ENCODE peak calls at places on chromosome 16, in ten cellular contexts. V is astrocyte; U is tibial nerve; G is right cardiac atrium; C is tibial artery; W is CD4-positive, alpha-beta memory T cell; E is neuronal stem cell; P is lower lobe of right lung; K is H9; F is neural progenitor cell. D is an unnamed sample.

GRCh38 chr16:86048221-86048620 is 149.3 kb downstream of the IRF8 start:
- DNase-seq in F (no peak), V (no peak), G (no peak), W (no peak), K (no peak), E (no peak), P (no peak), U (no peak), C (no peak), D (no peak)

GRCh38 chr16:9094008-9094846 is 2.8 kb downstream of the HAPSTR1 start:
- DNase-seq in C (no peak), F (no peak), U (no peak), G (no peak), V (no peak), P (no peak), K (no peak), W (no peak), E (no peak), D (no peak)

GRCh38 chr16:4958510-4959111 is 481 bp downstream of the SEC14L5 start:
- DNase-seq in W (no peak), F (no peak), V (no peak), C (no peak), G (no peak), U (no peak), K (no peak), P (no peak), E (no peak), D (no peak)

GRCh38 chr16:12083625-12084024 is 107.1 kb downstream of the SNX29 start:
- DNase-seq in K (no peak), G (no peak), C (no peak), P (no peak), U (no peak), E (no peak), W (no peak), F (no peak), V (no peak), D (no peak)

GRCh38 chr16:2152695-2153506 is 2.7 kb upstream of the TRAF7 start:
- DNase-seq in P (no peak), E (no peak), G (no peak), W (no peak), U (no peak), V (no peak), C (no peak), F (peak; percentile 33), K (no peak), D (no peak)

GRCh38 chr16:17321824-17322223 is 148.9 kb downstream of the XYLT1 start:
- DNase-seq in W (no peak), C (no peak), K (no peak), V (no peak), P (no peak), F (no peak), E (no peak), U (no peak), G (no peak), D (no peak)

GRCh38 chr16:53864819-53865491 is 161.0 kb downstream of the FTO start:
- DNase-seq in P (no peak), E (no peak), C (no peak), V (peak; percentile 64), G (no peak), F (no peak), K (no peak), U (no peak), W (no peak), D (no peak)

GRCh38 chr16:83631006-83631405 is 176.8 kb upstream of the HSBP1 start:
- DNase-seq in F (no peak), K (peak; percentile 12), E (no peak), G (no peak), V (no peak), U (no peak), P (no peak), W (no peak), C (no peak), D (no peak)

DNA sequence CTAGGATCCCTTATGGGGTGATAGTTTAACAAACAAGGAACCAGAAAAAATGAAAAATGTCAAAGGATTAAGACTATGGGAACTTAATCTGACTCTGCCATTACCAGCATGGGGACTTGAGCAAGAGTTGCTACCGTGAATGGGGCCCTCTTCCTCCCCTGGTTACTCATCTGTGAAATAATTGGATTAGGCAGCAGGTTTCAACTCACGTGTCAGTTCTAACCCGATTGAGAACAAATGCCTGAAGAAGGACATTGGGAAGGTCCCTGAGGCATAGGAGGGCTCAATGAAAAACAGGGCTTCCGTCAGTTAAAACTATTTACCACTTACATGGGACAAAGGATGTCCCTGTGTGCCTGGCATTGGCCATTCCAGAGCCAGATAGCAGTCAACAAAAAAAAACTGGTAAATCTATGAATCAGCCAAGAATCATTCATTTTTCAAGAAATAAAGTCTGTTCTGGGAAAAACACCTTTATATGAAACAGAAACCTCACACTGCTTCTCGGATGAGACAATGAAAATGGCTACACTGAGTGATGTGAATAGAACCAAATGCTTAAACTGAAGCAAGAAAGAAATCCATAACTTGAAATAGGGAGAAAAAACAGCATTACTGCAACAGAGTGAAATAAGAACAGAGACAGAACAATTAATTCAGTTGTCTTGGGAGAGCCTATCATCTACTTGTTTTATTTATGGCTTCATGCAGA is 104.3 kb downstream of the ADAMTS18 start:
- DNase-seq in E (peak; percentile 65), G (no peak), P (no peak), F (peak; percentile 88), W (no peak), U (no peak), C (no peak), K (no peak), V (no peak), D (no peak)
- H3K4me1 ChIP-seq in E (peaks cover 4% of the 10 kb centered on the region), G (no peaks in the 10 kb centered on the region), P (no peaks in the 10 kb centered on the region), F (peaks cover 14% of the 10 kb centered on the region), W (no peaks in the 10 kb centered on the region), U (no peaks in the 10 kb centered on the region), C (no peaks in the 10 kb centered on the region), K (no peaks in the 10 kb centered on the region), V (no peaks in the 10 kb centered on the region), D (no peaks in the 10 kb centered on the region)

GRCh38 chr16:57533366-57533617 is 3.1 kb downstream of the CCDC102A start:
- DNase-seq in V (no peak), P (peak; percentile 32), E (no peak), F (no peak), K (no peak), G (no peak), W (no peak), U (no peak), C (no peak), D (no peak)

GRCh38 chr16:57534881-57535658 is 1.3 kb downstream of the CCDC102A start:
- DNase-seq in W (no peak), C (no peak), P (peak; percentile 47), E (no peak), V (no peak), G (no peak), U (no peak), K (peak; percentile 26), F (no peak), D (no peak)

GRCh38 chr16:57532251-57532625 is 4.1 kb downstream of the CCDC102A start:
- DNase-seq in P (peak; percentile 28), C (no peak), F (no peak), W (no peak), V (no peak), U (no peak), G (no peak), E (no peak), K (no peak), D (no peak)

GRCh38 chr16:57534337-57534880 is 2.0 kb downstream of the CCDC102A start:
- DNase-seq in K (peak; percentile 18), P (peak; percentile 42), V (no peak), U (no peak), G (no peak), F (no peak), W (no peak), C (no peak), E (no peak), D (no peak)

GRCh38 chr16:57533618-57534336 is 2.6 kb downstream of the CCDC102A start:
- DNase-seq in W (peak; percentile 45), U (no peak), V (no peak), K (peak; percentile 25), E (no peak), F (no peak), G (peak; percentile 58), P (peak; percentile 56), C (no peak), D (no peak)
- H3K4me1 ChIP-seq in W (peaks cover 87% of the 10 kb centered on the region), U (no peaks in the 10 kb centered on the region), V (peaks cover 29% of the 10 kb centered on the region), K (peaks cover 10% of the 10 kb centered on the region), E (peaks cover 28% of the 10 kb centered on the region), F (peaks cover 23% of the 10 kb centered on the region), G (peaks cover 5% of the 10 kb centered on the region), P (peaks cover 73% of the 10 kb centered on the region), C (peaks cover 47% of the 10 kb centered on the region), D (peaks cover 11% of the 10 kb centered on the region)

GRCh38 chr16:84738255-84739038 is 38.6 kb downstream of the USP10 start:
- DNase-seq in E (peak; percentile 72), K (peak; percentile 79), P (peak; percentile 78), F (peak; percentile 87), G (peak; percentile 69), W (peak; percentile 79), C (peak; percentile 77), U (peak; percentile 71), V (no peak), D (peak; percentile 66)

GRCh38 chr16:84737658-84738057 is 37.9 kb downstream of the USP10 start:
- DNase-seq in U (no peak), W (no peak), K (no peak), F (no peak), P (peak; percentile 53), V (no peak), E (no peak), G (no peak), C (no peak), D (no peak)

GRCh38 chr16:84732674-84733352 is 33.0 kb downstream of the USP10 start:
- DNase-seq in F (no peak), V (no peak), C (no peak), E (no peak), P (no peak), U (no peak), K (no peak), W (no peak), G (no peak), D (no peak)

GRCh38 chr16:84737192-84737591 is 37.4 kb downstream of the USP10 start:
- DNase-seq in K (no peak), E (no peak), C (no peak), G (no peak), F (no peak), U (no peak), W (no peak), V (no peak), P (no peak), D (no peak)

DNA sequence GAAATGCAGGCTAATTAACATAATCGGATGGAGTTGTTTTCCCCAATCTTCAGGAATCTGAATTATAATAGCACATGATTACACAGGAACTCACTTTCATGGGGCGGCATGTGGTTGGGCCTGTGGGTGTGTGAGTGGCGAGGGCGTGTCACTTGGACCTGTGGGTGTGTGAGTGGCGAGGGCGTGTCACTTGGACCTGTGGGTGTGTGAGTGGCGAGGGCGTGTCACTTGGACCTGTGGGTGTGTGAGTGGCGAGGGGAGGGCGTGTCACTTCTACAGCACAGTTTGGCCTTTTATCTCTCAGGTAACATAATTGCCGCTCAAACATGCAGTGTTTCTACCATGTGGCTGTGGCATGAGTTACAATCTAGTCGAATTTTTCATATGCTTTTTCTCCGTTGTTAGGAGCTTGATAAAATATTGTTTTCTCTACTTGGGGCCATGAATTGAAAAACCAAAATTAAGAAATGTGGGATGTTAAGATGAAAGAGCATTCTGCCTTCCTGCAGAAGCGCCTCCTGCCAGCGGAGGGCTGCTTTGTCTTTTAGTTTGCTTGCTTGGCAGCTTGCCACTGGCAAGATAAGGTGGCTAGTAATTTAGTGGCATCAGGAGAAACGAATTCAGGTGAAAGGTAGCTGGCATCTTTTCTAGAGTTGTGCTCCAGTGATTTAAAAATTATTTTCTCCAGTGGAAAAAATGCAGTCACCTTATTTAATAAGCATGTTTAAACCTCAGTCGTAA is 36.2 kb downstream of the USP10 start:
- DNase-seq in G (no peak), C (no peak), V (no peak), K (no peak), F (no peak), E (no peak), U (no peak), W (peak; percentile 62), P (peak; percentile 55), D (no peak)
- H3K4me1 ChIP-seq in G (peaks cover 4% of the 10 kb centered on the region), C (peaks cover 16% of the 10 kb centered on the region), V (peaks cover 34% of the 10 kb centered on the region), K (peaks cover 11% of the 10 kb centered on the region), F (no peaks in the 10 kb centered on the region), E (peaks cover 2% of the 10 kb centered on the region), U (no peaks in the 10 kb centered on the region), W (peaks cover 33% of the 10 kb centered on the region), P (peaks cover 48% of the 10 kb centered on the region), D (peaks cover 44% of the 10 kb centered on the region)

DNA sequence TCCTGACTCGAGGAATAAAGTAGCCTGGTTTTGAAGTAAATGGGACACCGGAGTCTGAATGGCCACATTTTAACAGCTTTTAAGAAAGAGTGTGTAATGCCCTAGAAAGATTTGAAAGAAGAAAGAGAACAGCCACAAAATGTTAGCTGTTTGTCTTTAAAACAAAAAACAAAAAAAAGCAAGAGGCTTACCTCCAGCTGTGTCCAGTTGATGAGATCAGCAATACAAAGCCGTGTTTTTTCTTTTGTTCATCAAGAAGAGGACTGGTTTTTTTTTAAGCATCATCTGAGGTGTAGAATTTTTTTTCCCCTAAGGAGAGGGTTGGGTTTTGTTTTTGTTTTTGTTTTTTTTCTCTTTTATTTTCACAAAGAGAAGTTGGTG is 58.8 kb downstream of the NKD1 start:
- DNase-seq in G (no peak), W (no peak), K (no peak), C (no peak), P (no peak), F (peak; percentile 63), V (no peak), U (no peak), E (no peak), D (no peak)
- H3K4me1 ChIP-seq in G (no peaks in the 10 kb centered on the region), W (peaks cover 18% of the 10 kb centered on the region), K (no peaks in the 10 kb centered on the region), C (peaks cover 29% of the 10 kb centered on the region), P (peaks cover 31% of the 10 kb centered on the region), F (peaks cover 33% of the 10 kb centered on the region), V (peaks cover 26% of the 10 kb centered on the region), U (no peaks in the 10 kb centered on the region), E (peaks cover 25% of the 10 kb centered on the region), D (no peaks in the 10 kb centered on the region)

D was measured in psoas muscle.